ENCODE peak calls at places on chromosomes 1 and 21, in ten cellular contexts. P, B, I, H, F, A, Z, M, J and X are unnamed samples.

GRCh38 chr1:207089627-207090265 is 1.1 kb downstream of the C4BPB start:
- DNase-seq in P (no peak), B (no peak), I (no peak), H (no peak), F (no peak), A (no peak), Z (no peak), M (no peak), J (no peak), X (no peak)

GRCh38 chr1:24828887-24829192 is 83.6 kb downstream of the CLIC4 start:
- DNase-seq in P (no peak), B (no peak), I (no peak), H (no peak), F (no peak), A (no peak), Z (no peak), M (no peak), J (no peak), X (no peak)

GRCh38 chr1:69404486-69404885 is 163.2 kb upstream of the LRRC7 start:
- DNase-seq in P (no peak), B (no peak), I (no peak), H (no peak), F (no peak), A (no peak), Z (no peak), M (no peak), J (no peak), X (no peak)

GRCh38 chr1:181104790-181105133 is 16.3 kb downstream of the IER5 start:
- DNase-seq in P (peak; percentile 44), B (no peak), I (peak; percentile 55), H (no peak), F (no peak), A (no peak), Z (no peak), M (no peak), J (peak; percentile 62), X (peak; percentile 59)

GRCh38 chr1:27487927-27488522 is 1.9 kb downstream of the WASF2 start:
- DNase-seq in P (no peak), B (no peak), I (no peak), H (no peak), F (peak; percentile 34), A (no peak), Z (no peak), M (no peak), J (peak; percentile 41), X (no peak)

GRCh38 chr21:38702196-38702595 is 103.5 kb upstream of the ETS2 start:
- DNase-seq in P (no peak), B (no peak), I (no peak), H (no peak), F (no peak), A (no peak), Z (peak; percentile 22), M (no peak), J (no peak), X (no peak)

GRCh38 chr1:182389619-182390047 is 2.0 kb downstream of the GLUL start:
- DNase-seq in P (no peak), B (no peak), I (no peak), H (no peak), F (no peak), A (no peak), Z (no peak), M (no peak), J (peak; percentile 54), X (no peak)

GRCh38 chr1:22296701-22297591 is 154.0 kb upstream of the WNT4 start:
- DNase-seq in P (peak; percentile 20), B (no peak), I (no peak), H (no peak), F (peak; percentile 61), A (no peak), Z (no peak), M (no peak), J (peak; percentile 34), X (no peak)

GRCh38 chr21:34992736-34993135 is 56.4 kb downstream of the RUNX1 start:
- DNase-seq in P (no peak), B (peak; percentile 78), I (no peak), H (no peak), F (no peak), A (no peak), Z (peak; percentile 15), M (no peak), J (no peak), X (no peak)

GRCh38 chr1:46394108-46394871 is at the start of gene FAAH:
- DNase-seq in P (no peak), B (no peak), I (peak; percentile 88), H (no peak), F (no peak), A (no peak), Z (peak; percentile 70), M (peak; percentile 48), J (no peak), X (peak; percentile 51)

DNA sequence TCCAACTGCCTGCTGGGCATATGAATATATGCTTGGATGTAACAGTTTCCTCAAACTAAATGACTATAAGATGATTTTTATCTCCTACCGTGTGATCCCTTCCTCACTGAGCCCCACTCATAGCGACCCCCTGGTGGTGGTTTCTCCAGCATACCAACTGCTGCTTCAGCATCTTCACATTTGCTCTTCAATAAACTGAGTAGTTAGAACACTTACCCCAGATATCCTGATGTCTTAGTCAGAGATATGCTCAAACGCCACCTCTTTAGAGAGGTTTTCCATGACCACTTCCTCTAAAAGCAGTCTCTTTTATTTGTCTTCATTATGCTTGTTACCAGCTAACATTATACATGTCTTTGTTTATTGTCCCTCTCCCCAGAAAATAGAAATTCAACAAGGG is 10.2 kb upstream of the HNRNPR start:
- DNase-seq in P (no peak), B (no peak), I (no peak), H (no peak), F (no peak), A (no peak), Z (no peak), M (no peak), J (no peak), X (no peak)
- TF ChIP-seq CTCF in P (no peak), B (no peak), I (no peak), H (no peak), F (no peak), A (no peak), Z (no peak), M (peak; percentile 20), J (no peak), X (no peak)

GRCh38 chr1:34113887-34114286 is 51.1 kb downstream of the CSMD2 start:
- DNase-seq in P (no peak), B (peak; percentile 3), I (peak; percentile 4), H (no peak), F (peak; percentile 15), A (peak; percentile 3), Z (no peak), M (peak; percentile 32), J (peak; percentile 34), X (peak; percentile 40)
- TF ChIP-seq CTCF in P (no peak), B (peak; percentile 49), I (no peak), H (peak; percentile 33), F (peak; percentile 40), A (no peak), Z (peak; percentile 25), M (peak; percentile 52), J (peak; percentile 36), X (peak; percentile 64)

DNA sequence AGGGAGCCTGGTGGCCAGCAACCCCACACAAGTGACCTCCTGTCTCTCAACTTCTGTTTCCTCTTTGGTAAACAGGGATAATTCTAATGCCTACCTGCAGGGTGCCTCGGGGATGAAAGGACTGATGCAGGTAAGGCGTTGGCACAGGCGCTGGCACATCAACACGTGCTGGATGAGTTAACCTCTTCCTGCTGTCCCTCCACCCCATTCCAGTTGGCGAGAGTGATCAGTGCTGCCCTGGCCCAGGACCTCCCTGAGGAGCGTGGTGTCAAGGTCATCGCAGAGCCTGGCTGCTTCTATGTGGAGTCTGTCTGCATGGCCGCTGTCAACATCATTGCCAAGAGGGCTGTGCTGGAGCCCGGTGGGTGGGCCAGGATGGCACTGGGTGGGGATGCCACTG is 69.1 kb upstream of the TINAGL1 start:
- DNase-seq in P (no peak), B (no peak), I (no peak), H (no peak), F (no peak), A (no peak), Z (no peak), M (no peak), J (no peak), X (no peak)
- TF ChIP-seq CTCF in P (no peak), B (no peak), I (no peak), H (no peak), F (no peak), A (no peak), Z (no peak), M (no peak), J (no peak), X (no peak)

DNA sequence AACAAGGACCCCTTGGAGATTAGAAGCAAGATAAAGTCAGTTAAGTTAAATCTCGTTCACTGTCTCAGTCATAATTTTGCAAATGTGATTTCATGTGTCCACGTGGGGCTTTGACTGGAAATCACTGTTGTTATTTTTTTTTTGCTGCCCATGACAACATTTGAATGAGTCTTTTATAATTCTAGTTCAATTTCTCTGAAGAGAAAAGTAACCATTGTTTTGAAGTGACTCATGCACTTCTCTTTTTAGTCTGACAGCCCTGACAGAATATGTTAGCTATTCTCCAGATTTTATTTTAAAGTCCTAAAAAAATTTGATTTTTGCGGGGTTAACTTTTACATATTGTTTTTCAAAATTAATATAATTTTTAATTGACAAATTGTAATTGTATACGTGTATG is 30.7 kb upstream of the NLRP3 start:
- DNase-seq in P (no peak), B (no peak), I (no peak), H (no peak), F (no peak), A (no peak), Z (no peak), M (no peak), J (no peak), X (no peak)
- TF ChIP-seq CTCF in P (no peak), B (no peak), I (no peak), H (no peak), F (no peak), A (no peak), Z (no peak), M (no peak), J (no peak), X (no peak)